ENCODE peak calls at places on chromosome X, in eight cellular contexts. One of them, this sample, is unnamed.
A peak's percentile ranks its signal among the peaks of the same experiment; 100 is the strongest.

GRCh38 chrX:351736-352135 is 33.1 kb upstream of the GTPBP6 start:
- DNase-seq in SW480: no peak
- DNase-seq in activated CD4-positive, alpha-beta T cell treated with anti-CD3 and anti-CD28 coated beads, Interleukin-2, amount 50 U/mL, for 1 hour: no peak
- DNase-seq in fibroblast of lung: no peak
- DNase-seq in NCI-H1694 treated with DMSO at 0.1 percent for 48 hours: no peak
- DNase-seq in posterior cingulate gyrus: no peak
- DNase-seq in right lobe of liver: peak; percentile 12
- DNase-seq in retina: no peak
- DNase-seq in this sample: no peak

GRCh38 chrX:155070663-155070974 is 317 bp downstream of the CMC4 start:
- DNase-seq in retina: no peak
- DNase-seq in SW480: no peak
- DNase-seq in fibroblast of lung: no peak
- DNase-seq in right lobe of liver: no peak
- DNase-seq in activated CD4-positive, alpha-beta T cell treated with anti-CD3 and anti-CD28 coated beads, Interleukin-2, amount 50 U/mL, for 1 hour: no peak
- DNase-seq in NCI-H1694 treated with DMSO at 0.1 percent for 48 hours: no peak
- DNase-seq in posterior cingulate gyrus: no peak
- DNase-seq in this sample: no peak

GRCh38 chrX:137567474-137568232 is 1.7 kb downstream of the ZIC3 start:
- DNase-seq in NCI-H1694 treated with DMSO at 0.1 percent for 48 hours: no peak
- DNase-seq in SW480: no peak
- DNase-seq in activated CD4-positive, alpha-beta T cell treated with anti-CD3 and anti-CD28 coated beads, Interleukin-2, amount 50 U/mL, for 1 hour: no peak
- DNase-seq in retina: peak; percentile 67
- DNase-seq in fibroblast of lung: no peak
- DNase-seq in right lobe of liver: no peak
- DNase-seq in posterior cingulate gyrus: no peak
- DNase-seq in this sample: no peak

GRCh38 chrX:68916891-68917290 is 88.1 kb downstream of the EFNB1 start:
- DNase-seq in activated CD4-positive, alpha-beta T cell treated with anti-CD3 and anti-CD28 coated beads, Interleukin-2, amount 50 U/mL, for 1 hour: no peak
- DNase-seq in SW480: no peak
- DNase-seq in fibroblast of lung: no peak
- DNase-seq in NCI-H1694 treated with DMSO at 0.1 percent for 48 hours: no peak
- DNase-seq in retina: no peak
- DNase-seq in right lobe of liver: no peak
- DNase-seq in posterior cingulate gyrus: no peak
- DNase-seq in this sample: no peak

GRCh38 chrX:145609951-145610511 is 207.6 kb upstream of the SLITRK2 start:
- DNase-seq in SW480: no peak
- DNase-seq in fibroblast of lung: peak; percentile 88
- DNase-seq in right lobe of liver: no peak
- DNase-seq in NCI-H1694 treated with DMSO at 0.1 percent for 48 hours: no peak
- DNase-seq in posterior cingulate gyrus: no peak
- DNase-seq in activated CD4-positive, alpha-beta T cell treated with anti-CD3 and anti-CD28 coated beads, Interleukin-2, amount 50 U/mL, for 1 hour: no peak
- DNase-seq in retina: no peak
- DNase-seq in this sample: no peak

GRCh38 chrX:134139090-134139489 is 97.9 kb upstream of the CCDC160 start:
- DNase-seq in retina: no peak
- DNase-seq in NCI-H1694 treated with DMSO at 0.1 percent for 48 hours: no peak
- DNase-seq in SW480: no peak
- DNase-seq in fibroblast of lung: no peak
- DNase-seq in right lobe of liver: no peak
- DNase-seq in posterior cingulate gyrus: no peak
- DNase-seq in activated CD4-positive, alpha-beta T cell treated with anti-CD3 and anti-CD28 coated beads, Interleukin-2, amount 50 U/mL, for 1 hour: no peak
- DNase-seq in this sample: no peak

GRCh38 chrX:71058116-71058515 is 10.0 kb downstream of the SNX12 start:
- DNase-seq in NCI-H1694 treated with DMSO at 0.1 percent for 48 hours: no peak
- DNase-seq in activated CD4-positive, alpha-beta T cell treated with anti-CD3 and anti-CD28 coated beads, Interleukin-2, amount 50 U/mL, for 1 hour: no peak
- DNase-seq in fibroblast of lung: no peak
- DNase-seq in posterior cingulate gyrus: no peak
- DNase-seq in retina: no peak
- DNase-seq in right lobe of liver: no peak
- DNase-seq in SW480: no peak
- DNase-seq in this sample: no peak

GRCh38 chrX:53930513-53931380 is 113.5 kb downstream of the PHF8 start:
- DNase-seq in SW480: no peak
- DNase-seq in retina: no peak
- DNase-seq in posterior cingulate gyrus: no peak
- DNase-seq in right lobe of liver: no peak
- DNase-seq in NCI-H1694 treated with DMSO at 0.1 percent for 48 hours: no peak
- DNase-seq in activated CD4-positive, alpha-beta T cell treated with anti-CD3 and anti-CD28 coated beads, Interleukin-2, amount 50 U/mL, for 1 hour: no peak
- DNase-seq in fibroblast of lung: peak; percentile 74
- DNase-seq in this sample: no peak

This sample was measured in NT2/D1.